ENCODE peak calls at places on chromosome X, in nine cellular contexts. P is psoas muscle, K is IMR-90, I is astrocyte, T is adrenal gland, C is ovary, D is dorsolateral prefrontal cortex, W is coronary artery, E is astrocyte of the spinal cord. N is an unnamed sample.
A peak's percentile ranks its signal among the peaks of the same experiment; 100 is the strongest.

GRCh38 chrX:31832263-31832662 is 760.4 kb upstream of the FTHL17 start:
- DNase-seq in P (no peak), K (no peak), I (peak; percentile 8), T (no peak), C (no peak), D (no peak), W (no peak), E (no peak), N (no peak)

GRCh38 chrX:70553516-70553915 is 108.9 kb downstream of the DLG3 start:
- DNase-seq in P (no peak), K (no peak), I (no peak), T (no peak), C (no peak), D (no peak), W (no peak), E (no peak), N (no peak)

GRCh38 chrX:46837543-46838481 is 969 bp downstream of the RP2 start:
- DNase-seq in P (no peak), K (peak; percentile 46), I (peak; percentile 25), T (no peak), C (no peak), D (no peak), W (no peak), E (peak; percentile 40), N (no peak)

GRCh38 chrX:23901805-23902204 is 5.9 kb downstream of the APOO start:
- DNase-seq in P (no peak), K (peak; percentile 77), I (peak; percentile 54), T (peak; percentile 61), C (no peak), D (no peak), W (no peak), E (peak; percentile 78), N (no peak)

GRCh38 chrX:63657821-63658220 is 127.2 kb downstream of the ARHGEF9 start:
- DNase-seq in P (peak; percentile 24), K (peak; percentile 78), I (peak; percentile 84), T (no peak), C (no peak), D (no peak), W (peak; percentile 79), E (peak; percentile 76), N (no peak)

GRCh38 chrX:48751343-48751742 is 10.2 kb upstream of the GLOD5 start:
- DNase-seq in P (no peak), K (no peak), I (no peak), T (no peak), C (no peak), D (no peak), W (no peak), E (no peak), N (no peak)

GRCh38 chrX:130155564-130155963 is 10.1 kb downstream of the AIFM1 start:
- DNase-seq in P (no peak), K (no peak), I (peak; percentile 51), T (no peak), C (no peak), D (no peak), W (no peak), E (no peak), N (no peak)

GRCh38 chrX:45017946-45018345 is 145.0 kb downstream of the KDM6A start:
- DNase-seq in P (no peak), K (no peak), I (no peak), T (no peak), C (no peak), D (no peak), W (no peak), E (no peak), N (no peak)

GRCh38 chrX:129908636-129909035 is 2.7 kb downstream of the UTP14A start:
- DNase-seq in P (no peak), K (no peak), I (no peak), T (no peak), C (no peak), D (no peak), W (no peak), E (no peak), N (no peak)

GRCh38 chrX:137548261-137548660 is 17.7 kb upstream of the ZIC3 start:
- DNase-seq in P (no peak), K (no peak), I (no peak), T (no peak), C (no peak), D (no peak), W (no peak), E (no peak), N (no peak)

DNA sequence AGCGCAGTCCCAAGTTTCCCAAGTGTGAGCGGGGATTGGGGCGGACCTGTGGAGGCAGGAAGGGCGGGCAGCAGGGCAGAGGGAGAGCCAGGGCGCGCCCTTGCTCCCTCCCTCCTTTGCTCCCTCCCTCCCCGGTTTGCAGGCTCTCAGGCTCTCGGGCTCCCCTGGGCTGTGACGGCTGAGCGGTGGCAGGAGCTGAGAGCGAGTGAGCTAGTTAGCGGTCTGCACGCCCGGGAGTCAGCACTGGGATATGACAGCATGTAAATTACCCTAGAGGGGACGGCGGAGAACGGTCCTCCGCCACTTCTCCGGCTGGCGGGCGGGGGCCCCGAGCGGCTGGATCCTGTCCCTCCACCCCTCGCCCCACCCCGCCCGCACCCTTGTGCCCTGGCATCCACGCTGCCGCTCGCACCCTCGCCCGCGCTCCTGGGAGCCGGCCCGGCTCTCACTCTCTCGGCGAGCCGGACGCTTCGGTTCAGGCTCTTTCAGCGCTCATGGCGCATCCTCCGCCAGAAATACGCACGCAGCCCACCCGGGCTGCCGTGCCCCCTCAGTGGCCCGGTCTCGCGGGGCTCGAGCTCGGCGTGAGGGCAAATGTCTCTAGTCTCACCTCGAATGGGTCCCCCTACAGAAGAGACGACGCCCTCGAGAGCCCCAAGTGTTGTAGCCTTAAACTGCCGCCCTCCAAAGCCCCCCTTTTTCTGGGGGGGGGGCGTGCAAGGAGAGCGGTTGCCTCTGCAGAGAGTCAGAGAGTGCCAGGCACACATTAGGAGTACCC is at the start of gene TSC22D3:
- DNase-seq in P (peak; percentile 81), K (peak; percentile 33), I (peak; percentile 31), T (peak; percentile 89), C (peak; percentile 70), D (peak; percentile 72), W (peak; percentile 92), E (peak; percentile 67), N (peak; percentile 89)
- TF ChIP-seq CTCF in P (peak; percentile 7), K (peak; percentile 5), I (no peak), T (no peak), C (peak; percentile 8), D (no peak), W (no peak), E (no peak), N (peak; percentile 27)

DNA sequence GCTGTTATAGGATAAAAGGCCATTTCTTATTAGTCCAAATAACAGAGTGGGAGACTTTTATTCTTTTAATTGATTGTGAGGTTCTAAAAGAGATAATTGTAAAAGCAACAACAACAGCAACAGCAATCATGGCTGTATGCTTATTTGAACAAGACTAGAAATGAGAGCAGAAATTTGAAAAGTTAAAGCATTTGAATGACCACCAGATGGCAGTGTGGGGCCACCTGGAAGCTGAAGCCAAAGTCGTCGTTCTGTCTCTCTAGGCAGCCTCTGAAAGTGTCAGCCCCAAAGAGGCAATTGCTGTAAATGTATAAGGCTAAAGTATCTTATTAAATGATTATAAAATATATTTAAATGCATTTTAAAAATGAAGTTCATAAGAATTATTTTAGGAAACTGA is 42.2 kb downstream of the SH2D1A start:
- DNase-seq in P (peak; percentile 27), K (peak; percentile 49), I (peak; percentile 3), T (peak; percentile 41), C (peak; percentile 28), D (peak; percentile 69), W (no peak), E (peak; percentile 42), N (no peak)
- TF ChIP-seq CTCF in P (peak; percentile 82), K (peak; percentile 63), I (peak; percentile 51), T (peak; percentile 35), C (peak; percentile 15), D (peak; percentile 74), W (peak; percentile 58), E (peak; percentile 72), N (peak; percentile 82)

GRCh38 chrX:12441376-12442128 is 303.3 kb downstream of the FRMPD4 start:
- DNase-seq in P (no peak), K (peak; percentile 87), I (peak; percentile 77), T (no peak), C (no peak), D (no peak), W (no peak), E (peak; percentile 78), N (no peak)
- TF ChIP-seq CTCF in P (no peak), K (peak; percentile 29), I (peak; percentile 5), T (no peak), C (no peak), D (no peak), W (no peak), E (no peak), N (no peak)

DNA sequence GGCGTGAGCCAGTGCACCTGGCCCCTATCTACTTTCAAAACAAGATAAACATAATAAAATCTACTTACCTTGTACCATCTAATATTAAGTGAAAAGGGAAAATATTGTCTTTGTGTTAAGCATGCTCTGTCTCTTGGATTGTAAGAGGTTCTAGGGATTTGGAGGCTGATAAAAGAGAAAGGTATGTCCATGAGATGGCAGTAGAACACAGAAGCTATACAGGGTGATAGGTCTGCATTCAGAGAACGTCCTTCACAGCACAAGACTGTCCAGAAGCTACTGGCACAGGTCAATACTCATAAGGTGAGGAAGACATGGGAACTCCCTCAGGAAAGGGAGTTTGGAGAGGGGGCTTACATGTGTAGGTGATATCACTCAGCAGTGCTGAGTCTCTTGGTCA is 135.5 kb downstream of the TMEM47 start:
- DNase-seq in P (no peak), K (peak; percentile 2), I (no peak), T (no peak), C (no peak), D (no peak), W (no peak), E (peak; percentile 1), N (no peak)
- TF ChIP-seq CTCF in P (no peak), K (no peak), I (no peak), T (no peak), C (no peak), D (no peak), W (no peak), E (no peak), N (peak; percentile 10)

GRCh38 chrX:53279296-53280237 is 1.8 kb downstream of the IQSEC2 start:
- DNase-seq in P (no peak), K (no peak), I (no peak), T (no peak), C (no peak), D (no peak), W (no peak), E (no peak), N (no peak)
- TF ChIP-seq CTCF in P (no peak), K (no peak), I (no peak), T (no peak), C (no peak), D (no peak), W (no peak), E (peak; percentile 19), N (no peak)

GRCh38 chrX:53685711-53686110 is 808 bp downstream of the HUWE1 start:
- DNase-seq in P (no peak), K (peak; percentile 1), I (no peak), T (no peak), C (no peak), D (no peak), W (no peak), E (no peak), N (no peak)
- TF ChIP-seq CTCF in P (no peak), K (no peak), I (no peak), T (no peak), C (no peak), D (no peak), W (no peak), E (no peak), N (no peak)

DNA sequence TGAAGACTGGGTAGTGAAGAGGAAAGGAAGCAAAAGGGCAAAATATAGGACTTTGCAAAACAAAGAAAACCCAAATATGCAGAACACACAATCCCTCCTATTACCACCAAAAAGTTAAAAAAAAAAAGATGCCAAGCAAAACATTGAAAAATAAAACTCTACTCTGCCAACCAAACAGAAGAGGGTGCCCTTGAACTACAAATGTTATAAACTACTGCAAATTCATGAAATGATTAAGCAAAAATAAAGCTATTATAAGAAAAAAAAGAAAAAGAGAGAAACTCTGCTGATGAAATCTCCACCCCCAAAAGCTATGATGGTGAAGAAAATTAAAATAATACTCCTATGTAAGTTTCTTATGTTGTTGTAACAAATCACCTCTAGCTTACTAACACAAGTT is 168.5 kb upstream of the STK26 start:
- DNase-seq in P (no peak), K (no peak), I (no peak), T (no peak), C (no peak), D (no peak), W (no peak), E (peak; percentile 16), N (no peak)
- TF ChIP-seq CTCF in P (no peak), K (peak; percentile 6), I (no peak), T (peak; percentile 29), C (no peak), D (no peak), W (no peak), E (no peak), N (peak; percentile 60)